ENCODE peak calls at places on chromosomes 7 and 10, in five cellular contexts. One of them, this sample, is unnamed.

GRCh38 chr7:130814753-130815152 is 80.7 kb upstream of the KLF14 start:
- DNase-seq in heart left ventricle: no peak
- DNase-seq in adrenal gland: no peak
- DNase-seq in uterus: no peak
- DNase-seq in brain microvascular endothelial cell: peak
- DNase-seq in this sample: peak

GRCh38 chr10:125844673-125845300 is 21.4 kb downstream of the BCCIP start:
- DNase-seq in brain microvascular endothelial cell: no peak
- DNase-seq in uterus: no peak
- DNase-seq in adrenal gland: peak
- DNase-seq in heart left ventricle: no peak
- DNase-seq in this sample: no peak

GRCh38 chr7:1575809-1576208 is 6.0 kb upstream of the PSMG3 start:
- DNase-seq in uterus: no peak
- DNase-seq in brain microvascular endothelial cell: no peak
- DNase-seq in heart left ventricle: no peak
- DNase-seq in adrenal gland: no peak
- DNase-seq in this sample: no peak

GRCh38 chr7:53437336-53437735 is 401.9 kb downstream of the POM121L12 start:
- DNase-seq in brain microvascular endothelial cell: no peak
- DNase-seq in uterus: no peak
- DNase-seq in adrenal gland: peak
- DNase-seq in heart left ventricle: no peak
- DNase-seq in this sample: no peak

GRCh38 chr7:131629203-131629871 is 72.9 kb upstream of the PODXL start:
- DNase-seq in heart left ventricle: peak
- DNase-seq in uterus: peak
- DNase-seq in brain microvascular endothelial cell: peak
- DNase-seq in adrenal gland: no peak
- DNase-seq in this sample: peak

GRCh38 chr7:149223746-149224145 is 15.7 kb upstream of the ZNF212 start:
- DNase-seq in heart left ventricle: no peak
- DNase-seq in brain microvascular endothelial cell: no peak
- DNase-seq in uterus: no peak
- DNase-seq in adrenal gland: no peak
- DNase-seq in this sample: no peak

GRCh38 chr10:103911021-103911459 is 6.9 kb downstream of the STN1 start:
- DNase-seq in adrenal gland: no peak
- DNase-seq in heart left ventricle: no peak
- DNase-seq in uterus: no peak
- DNase-seq in brain microvascular endothelial cell: no peak
- DNase-seq in this sample: no peak

GRCh38 chr7:70736715-70737460 is 395.1 kb upstream of the GALNT17 start:
- DNase-seq in brain microvascular endothelial cell: peak
- DNase-seq in heart left ventricle: no peak
- DNase-seq in uterus: peak
- DNase-seq in adrenal gland: peak
- DNase-seq in this sample: peak

GRCh38 chr10:18659784-18660561 is 742 bp downstream of the ARL5B start:
- DNase-seq in uterus: no peak
- DNase-seq in adrenal gland: no peak
- DNase-seq in heart left ventricle: no peak
- DNase-seq in brain microvascular endothelial cell: no peak
- DNase-seq in this sample: peak

GRCh38 chr10:59970396-59971368 is 64.3 kb upstream of the CCDC6 start:
- DNase-seq in brain microvascular endothelial cell: no peak
- DNase-seq in adrenal gland: no peak
- DNase-seq in heart left ventricle: no peak
- DNase-seq in uterus: no peak
- DNase-seq in this sample: no peak

GRCh38 chr7:99232082-99232770 is 24.3 kb upstream of the KPNA7 start:
- DNase-seq in adrenal gland: no peak
- DNase-seq in brain microvascular endothelial cell: no peak
- DNase-seq in uterus: no peak
- DNase-seq in heart left ventricle: no peak
- DNase-seq in this sample: no peak

GRCh38 chr10:67297637-67298181 is 371.9 kb downstream of the LRRTM3 start:
- DNase-seq in brain microvascular endothelial cell: no peak
- DNase-seq in heart left ventricle: no peak
- DNase-seq in adrenal gland: no peak
- DNase-seq in uterus: no peak
- DNase-seq in this sample: no peak

GRCh38 chr10:97131041-97131659 is 54.6 kb downstream of the SLIT1 start:
- DNase-seq in uterus: no peak
- DNase-seq in adrenal gland: no peak
- DNase-seq in heart left ventricle: no peak
- DNase-seq in brain microvascular endothelial cell: no peak
- DNase-seq in this sample: no peak

GRCh38 chr7:19670806-19671205 is 38.0 kb downstream of the POLR1F start:
- DNase-seq in uterus: no peak
- DNase-seq in heart left ventricle: no peak
- DNase-seq in adrenal gland: no peak
- DNase-seq in brain microvascular endothelial cell: no peak
- DNase-seq in this sample: no peak

GRCh38 chr7:27890205-27890849 is 150.4 kb downstream of the TAX1BP1 start:
- DNase-seq in brain microvascular endothelial cell: no peak
- DNase-seq in heart left ventricle: no peak
- DNase-seq in uterus: no peak
- DNase-seq in adrenal gland: no peak
- DNase-seq in this sample: no peak

GRCh38 chr7:105388373-105389089 is at the start of gene SRPK2:
- DNase-seq in heart left ventricle: peak
- DNase-seq in uterus: peak
- DNase-seq in brain microvascular endothelial cell: peak
- DNase-seq in adrenal gland: peak
- DNase-seq in this sample: peak

GRCh38 chr10:43219848-43220247 is 47.0 kb downstream of the RASGEF1A start:
- DNase-seq in adrenal gland: no peak
- DNase-seq in brain microvascular endothelial cell: no peak
- DNase-seq in uterus: no peak
- DNase-seq in heart left ventricle: no peak
- DNase-seq in this sample: no peak

GRCh38 chr10:2475711-2476110 is 591.6 kb upstream of the PFKP start:
- DNase-seq in heart left ventricle: no peak
- DNase-seq in uterus: peak
- DNase-seq in adrenal gland: no peak
- DNase-seq in brain microvascular endothelial cell: no peak
- DNase-seq in this sample: no peak

GRCh38 chr7:94332571-94332970 is 62.1 kb upstream of the COL1A2 start:
- DNase-seq in brain microvascular endothelial cell: no peak
- DNase-seq in adrenal gland: no peak
- DNase-seq in uterus: no peak
- DNase-seq in heart left ventricle: no peak
- DNase-seq in this sample: no peak

GRCh38 chr7:40303996-40304395 is 169.2 kb downstream of the SUGCT start:
- DNase-seq in uterus: no peak
- DNase-seq in heart left ventricle: no peak
- DNase-seq in brain microvascular endothelial cell: no peak
- DNase-seq in adrenal gland: no peak
- DNase-seq in this sample: peak

GRCh38 chr10:30098624-30099023 is 39.2 kb upstream of the JCAD start:
- DNase-seq in brain microvascular endothelial cell: peak
- DNase-seq in uterus: no peak
- DNase-seq in adrenal gland: no peak
- DNase-seq in heart left ventricle: no peak
- DNase-seq in this sample: peak

GRCh38 chr10:9189448-9189847 is 1135.0 kb downstream of the GATA3 start:
- DNase-seq in brain microvascular endothelial cell: no peak
- DNase-seq in uterus: no peak
- DNase-seq in adrenal gland: no peak
- DNase-seq in heart left ventricle: no peak
- DNase-seq in this sample: no peak

GRCh38 chr10:4270116-4270515 is 485.1 kb upstream of the KLF6 start:
- DNase-seq in brain microvascular endothelial cell: peak
- DNase-seq in heart left ventricle: no peak
- DNase-seq in uterus: no peak
- DNase-seq in adrenal gland: peak
- DNase-seq in this sample: peak

GRCh38 chr10:70455213-70455630 is 13.7 kb upstream of the NODAL start:
- DNase-seq in brain microvascular endothelial cell: no peak
- DNase-seq in uterus: no peak
- DNase-seq in heart left ventricle: no peak
- DNase-seq in adrenal gland: no peak
- DNase-seq in this sample: no peak

GRCh38 chr10:129464251-129464650 is 2.8 kb upstream of the MGMT start:
- DNase-seq in adrenal gland: no peak
- DNase-seq in heart left ventricle: no peak
- DNase-seq in brain microvascular endothelial cell: no peak
- DNase-seq in uterus: no peak
- DNase-seq in this sample: no peak

GRCh38 chr10:35447693-35448407 is 111.5 kb downstream of the CCNY start:
- DNase-seq in heart left ventricle: no peak
- DNase-seq in brain microvascular endothelial cell: peak
- DNase-seq in adrenal gland: peak
- DNase-seq in uterus: no peak
- DNase-seq in this sample: peak

GRCh38 chr7:45573636-45574470 is at the start of gene ADCY1:
- DNase-seq in uterus: no peak
- DNase-seq in brain microvascular endothelial cell: no peak
- DNase-seq in heart left ventricle: no peak
- DNase-seq in adrenal gland: no peak
- DNase-seq in this sample: no peak

GRCh38 chr10:3935141-3935540 is 150.1 kb upstream of the KLF6 start:
- DNase-seq in heart left ventricle: peak
- DNase-seq in adrenal gland: peak
- DNase-seq in brain microvascular endothelial cell: peak
- DNase-seq in uterus: peak
- DNase-seq in this sample: peak

GRCh38 chr10:90779573-90779972 is 78.3 kb downstream of the HTR7 start:
- DNase-seq in uterus: no peak
- DNase-seq in heart left ventricle: no peak
- DNase-seq in adrenal gland: no peak
- DNase-seq in brain microvascular endothelial cell: no peak
- DNase-seq in this sample: peak

GRCh38 chr7:44385384-44386138 is 60.2 kb upstream of the CAMK2B start:
- DNase-seq in heart left ventricle: peak
- DNase-seq in uterus: no peak
- DNase-seq in brain microvascular endothelial cell: no peak
- DNase-seq in adrenal gland: no peak
- DNase-seq in this sample: no peak

GRCh38 chr7:4282434-4283223 is 399.5 kb upstream of the FOXK1 start:
- DNase-seq in heart left ventricle: no peak
- DNase-seq in uterus: no peak
- DNase-seq in adrenal gland: no peak
- DNase-seq in brain microvascular endothelial cell: peak
- DNase-seq in this sample: no peak

GRCh38 chr10:29482591-29483421 is 152.0 kb downstream of the SVIL start:
- DNase-seq in heart left ventricle: no peak
- DNase-seq in adrenal gland: peak
- DNase-seq in uterus: no peak
- DNase-seq in brain microvascular endothelial cell: peak
- DNase-seq in this sample: peak

GRCh38 chr10:28130267-28130666 is 131.4 kb upstream of the ODAD2 start:
- DNase-seq in adrenal gland: no peak
- DNase-seq in brain microvascular endothelial cell: peak
- DNase-seq in heart left ventricle: no peak
- DNase-seq in uterus: no peak
- DNase-seq in this sample: peak

GRCh38 chr10:92177546-92177945 is 113.3 kb downstream of the CPEB3 start:
- DNase-seq in adrenal gland: no peak
- DNase-seq in brain microvascular endothelial cell: no peak
- DNase-seq in uterus: no peak
- DNase-seq in heart left ventricle: no peak
- DNase-seq in this sample: peak

GRCh38 chr7:22372863-22373262 is 15.9 kb upstream of the RAPGEF5 start:
- DNase-seq in uterus: no peak
- DNase-seq in brain microvascular endothelial cell: no peak
- DNase-seq in adrenal gland: no peak
- DNase-seq in heart left ventricle: no peak
- DNase-seq in this sample: no peak

GRCh38 chr10:121183241-121183640 is 332.1 kb downstream of the WDR11 start:
- DNase-seq in brain microvascular endothelial cell: no peak
- DNase-seq in uterus: no peak
- DNase-seq in adrenal gland: no peak
- DNase-seq in heart left ventricle: no peak
- DNase-seq in this sample: no peak

DNA sequence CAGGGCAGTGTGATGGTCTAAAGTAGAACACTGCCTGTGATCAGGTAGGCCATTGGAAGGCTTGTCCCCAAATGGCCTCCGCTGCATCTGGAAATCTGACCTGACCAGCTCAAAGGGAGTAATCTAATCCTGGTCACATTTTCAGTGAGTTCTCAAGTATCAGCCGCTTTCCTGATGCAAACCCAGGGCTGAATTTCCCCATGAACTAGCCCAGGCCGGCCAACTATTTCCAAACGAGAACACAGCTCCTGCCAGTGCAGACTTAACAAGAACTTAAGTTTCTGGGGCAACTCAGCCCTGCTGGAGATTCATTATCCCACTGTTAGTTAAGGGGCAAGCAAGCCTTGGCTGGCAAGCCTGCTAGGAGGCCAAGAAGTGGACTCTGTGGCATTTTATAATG is 59.6 kb upstream of the FAM180A start:
- DNase-seq in adrenal gland: no peak
- DNase-seq in heart left ventricle: no peak
- DNase-seq in uterus: no peak
- DNase-seq in brain microvascular endothelial cell: no peak
- DNase-seq in this sample: no peak
- H3K4me3 ChIP-seq in adrenal gland: no peak
- H3K4me3 ChIP-seq in heart left ventricle: no peak
- H3K4me3 ChIP-seq in uterus: no peak
- H3K4me3 ChIP-seq in brain microvascular endothelial cell: no peak
- H3K4me3 ChIP-seq in this sample: no peak

DNA sequence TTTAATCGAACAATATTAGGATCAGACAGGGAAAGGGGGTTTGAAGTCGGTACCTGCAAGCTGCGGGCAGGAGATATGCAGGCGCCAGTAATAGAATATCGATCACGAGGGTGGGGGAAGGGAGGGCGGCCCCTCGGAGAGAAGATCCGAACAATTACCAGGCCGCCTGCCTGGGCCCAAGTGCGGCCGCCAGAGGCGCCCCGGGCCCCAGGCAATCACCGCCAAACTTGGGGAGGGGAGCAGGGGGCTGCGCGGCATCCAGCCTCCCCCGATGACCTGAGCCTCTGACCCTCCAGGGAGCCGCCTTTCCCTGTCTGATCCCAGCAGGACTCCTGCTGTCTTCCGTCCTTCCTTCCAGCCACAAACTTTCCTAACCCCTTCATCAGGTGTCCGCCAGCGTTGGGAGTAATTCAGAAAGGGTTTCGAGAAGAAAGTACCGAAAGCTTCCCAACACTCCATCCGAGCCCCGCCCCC is 1.1 kb downstream of the NKX1-2 start:
- DNase-seq in brain microvascular endothelial cell: no peak
- DNase-seq in uterus: no peak
- DNase-seq in heart left ventricle: no peak
- DNase-seq in adrenal gland: no peak
- DNase-seq in this sample: no peak
- TF ChIP-seq CTCF in brain microvascular endothelial cell: peak
- TF ChIP-seq CTCF in uterus: no peak
- TF ChIP-seq CTCF in heart left ventricle: no peak
- TF ChIP-seq CTCF in adrenal gland: no peak
- TF ChIP-seq CTCF in this sample: no peak

GRCh38 chr7:151277631-151278030 is 29.1 kb upstream of the SMARCD3 start:
- DNase-seq in adrenal gland: no peak
- DNase-seq in brain microvascular endothelial cell: no peak
- DNase-seq in heart left ventricle: no peak
- DNase-seq in uterus: no peak
- DNase-seq in this sample: no peak
- H3K4me3 ChIP-seq in adrenal gland: no peak
- H3K4me3 ChIP-seq in brain microvascular endothelial cell: no peak
- H3K4me3 ChIP-seq in heart left ventricle: no peak
- H3K4me3 ChIP-seq in uterus: no peak
- H3K4me3 ChIP-seq in this sample: no peak

GRCh38 chr7:82481499-82482097 is 38.0 kb upstream of the CACNA2D1 start:
- DNase-seq in brain microvascular endothelial cell: no peak
- DNase-seq in adrenal gland: no peak
- DNase-seq in heart left ventricle: no peak
- DNase-seq in uterus: no peak
- DNase-seq in this sample: peak
- TF ChIP-seq CTCF in brain microvascular endothelial cell: peak
- TF ChIP-seq CTCF in adrenal gland: peak
- TF ChIP-seq CTCF in heart left ventricle: peak
- TF ChIP-seq CTCF in uterus: peak
- TF ChIP-seq CTCF in this sample: peak